ENCODE peak calls at places on chromosomes 16 and 17, in four cellular contexts. N, Z, V and E are unnamed samples.
A peak's percentile ranks its signal among the peaks of the same experiment; 100 is the strongest.

GRCh38 chr17:7478276-7479138 is 924 bp downstream of the ZBTB4 start:
- DNase-seq in V (no peak), N (peak; percentile 27), Z (peak; percentile 38), E (peak; percentile 39)

GRCh38 chr16:55242667-55243066 is 81.3 kb upstream of the IRX6 start:
- DNase-seq in V (no peak), Z (no peak), N (no peak), E (no peak)

GRCh38 chr16:50102046-50102756 is 36.4 kb downstream of the HEATR3 start:
- DNase-seq in N (peak; percentile 83), V (no peak), Z (no peak), E (no peak)

GRCh38 chr16:87734644-87735043 is 31.1 kb downstream of the KLHDC4 start:
- DNase-seq in N (no peak), V (no peak), Z (no peak), E (no peak)

GRCh38 chr16:86680137-86680536 is 101.8 kb downstream of the FOXL1 start:
- DNase-seq in N (peak; percentile 94), Z (no peak), V (no peak), E (peak; percentile 92)

GRCh38 chr17:45388604-45389325 is 43.9 kb downstream of the ARHGAP27 start:
- DNase-seq in V (no peak), Z (no peak), N (peak; percentile 46), E (no peak)

GRCh38 chr16:67329901-67330300 is 3.3 kb downstream of the LRRC36 start:
- DNase-seq in Z (no peak), V (no peak), N (no peak), E (no peak)

GRCh38 chr17:75876190-75876937 is 2.0 kb downstream of the TRIM47 start:
- DNase-seq in N (no peak), V (peak; percentile 76), Z (peak; percentile 61), E (no peak)

GRCh38 chr16:17508303-17508702 is 37.5 kb upstream of the XYLT1 start:
- DNase-seq in Z (no peak), V (no peak), N (no peak), E (no peak)

GRCh38 chr17:75693500-75694481 is 26.7 kb downstream of the SAP30BP start:
- DNase-seq in Z (no peak), N (peak; percentile 94), V (no peak), E (peak; percentile 51)

GRCh38 chr17:10652984-10653680 is 4.0 kb downstream of the MYH3 start:
- DNase-seq in V (no peak), N (peak; percentile 13), Z (no peak), E (no peak)

GRCh38 chr17:64781394-64781793 is 119.3 kb upstream of the SMURF2 start:
- DNase-seq in V (peak; percentile 64), N (peak; percentile 34), Z (peak; percentile 34), E (no peak)

GRCh38 chr17:50731575-50732460 is 12.4 kb downstream of the LUC7L3 start:
- DNase-seq in Z (no peak), N (no peak), V (no peak), E (no peak)

GRCh38 chr16:869823-870641 is 69.5 kb upstream of the GNG13 start:
- DNase-seq in V (no peak), Z (no peak), N (no peak), E (no peak)

GRCh38 chr17:43817826-43818225 is 15.1 kb downstream of the MPP3 start:
- DNase-seq in N (no peak), Z (no peak), V (no peak), E (no peak)

GRCh38 chr17:50476545-50477315 is 1.9 kb upstream of the RSAD1 start:
- DNase-seq in V (no peak), N (no peak), Z (no peak), E (no peak)

GRCh38 chr17:67260051-67260987 is 15.3 kb upstream of the HELZ start:
- DNase-seq in V (no peak), Z (no peak), N (peak; percentile 20), E (no peak)

GRCh38 chr17:8250101-8250500 is 1.0 kb downstream of the PFAS start:
- DNase-seq in Z (no peak), V (no peak), N (no peak), E (no peak)

GRCh38 chr17:39706921-39707337 is 7.1 kb downstream of the ERBB2 start:
- DNase-seq in V (no peak), Z (no peak), N (no peak), E (no peak)

GRCh38 chr17:73933871-73934270 is 269.6 kb upstream of the RPL38 start:
- DNase-seq in V (no peak), N (no peak), Z (no peak), E (no peak)

GRCh38 chr17:35735036-35735805 is 3.8 kb downstream of the RASL10B start:
- DNase-seq in V (no peak), Z (no peak), N (no peak), E (no peak)

GRCh38 chr17:65402513-65403086 is 158.8 kb downstream of the AXIN2 start:
- DNase-seq in N (no peak), V (no peak), Z (no peak), E (no peak)

GRCh38 chr16:4077083-4077714 is 39.0 kb downstream of the ADCY9 start:
- DNase-seq in V (no peak), N (peak; percentile 22), Z (no peak), E (no peak)

GRCh38 chr17:74598346-74599022 is 6.4 kb upstream of the CD300LD start:
- DNase-seq in V (no peak), N (no peak), Z (no peak), E (no peak)

GRCh38 chr17:52027620-52028019 is 130.9 kb downstream of the CA10 start:
- DNase-seq in N (peak; percentile 79), V (no peak), Z (no peak), E (no peak)

GRCh38 chr16:30659507-30660423 is 1.5 kb downstream of the FBRS start:
- DNase-seq in V (no peak), N (peak; percentile 26), Z (peak; percentile 24), E (peak; percentile 36)

GRCh38 chr17:50830994-50831393 is 4.4 kb upstream of the WFIKKN2 start:
- DNase-seq in Z (no peak), V (no peak), N (no peak), E (no peak)

GRCh38 chr16:27450836-27451341 is 48.9 kb downstream of the IL21R start:
- DNase-seq in Z (no peak), N (no peak), V (no peak), E (no peak)

GRCh38 chr16:62018301-62019060 is 17.8 kb downstream of the CDH8 start:
- DNase-seq in Z (no peak), V (no peak), N (no peak), E (no peak)

GRCh38 chr16:83928341-83929055 is 24.5 kb upstream of the OSGIN1 start:
- DNase-seq in N (peak; percentile 72), V (no peak), Z (no peak), E (no peak)

GRCh38 chr16:10876799-10877341 is at the start of gene CIITA:
- DNase-seq in Z (no peak), V (peak; percentile 53), N (peak; percentile 90), E (peak; percentile 95)

GRCh38 chr16:8986818-8987191 is 23.1 kb upstream of the USP7 start:
- DNase-seq in V (no peak), N (no peak), Z (no peak), E (no peak)

GRCh38 chr17:1713878-1714487 is 3.8 kb upstream of the TLCD2 start:
- DNase-seq in V (no peak), N (peak; percentile 24), Z (no peak), E (no peak)

GRCh38 chr16:56329887-56330286 is 95.5 kb downstream of the AMFR start:
- DNase-seq in V (no peak), N (no peak), Z (no peak), E (no peak)